ENCODE peak calls at places on chromosomes 12 and 14, in seven cellular contexts. E, K, T, Z, Y, M and P are unnamed samples.

GRCh38 chr12:2017724-2018337 is 13.6 kb upstream of the DCP1B start:
- DNase-seq in E (no peak), K (no peak), T (no peak), Z (no peak), Y (no peak), M (no peak), P (no peak)

GRCh38 chr12:104370989-104371870 is 67.7 kb downstream of the EID3 start:
- DNase-seq in E (peak; percentile 47), K (peak; percentile 51), T (no peak), Z (peak; percentile 70), Y (no peak), M (no peak), P (peak; percentile 64)

GRCh38 chr14:69288001-69288771 is 28.2 kb downstream of the GALNT16 start:
- DNase-seq in E (peak; percentile 23), K (peak; percentile 80), T (no peak), Z (peak; percentile 38), Y (no peak), M (peak; percentile 37), P (no peak)

GRCh38 chr12:60684988-60685655 is 1089.3 kb downstream of the SLC16A7 start:
- DNase-seq in E (no peak), K (no peak), T (no peak), Z (no peak), Y (no peak), M (no peak), P (no peak)

GRCh38 chr14:68109132-68109531 is 289.6 kb downstream of the RAD51B start:
- DNase-seq in E (peak; percentile 26), K (peak; percentile 32), T (no peak), Z (peak; percentile 18), Y (no peak), M (peak; percentile 53), P (no peak)

GRCh38 chr12:122185494-122186082 is 2.7 kb downstream of the LRRC43 start:
- DNase-seq in E (no peak), K (no peak), T (no peak), Z (no peak), Y (no peak), M (no peak), P (no peak)

GRCh38 chr14:63045234-63045611 is at the start of gene KCNH5:
- DNase-seq in E (no peak), K (peak; percentile 12), T (no peak), Z (peak; percentile 85), Y (no peak), M (no peak), P (peak; percentile 6)

GRCh38 chr12:2697057-2697456 is 97.7 kb upstream of the FKBP4 start:
- DNase-seq in E (no peak), K (no peak), T (no peak), Z (no peak), Y (no peak), M (no peak), P (no peak)

GRCh38 chr12:123269395-123269892 is 2.2 kb downstream of the CDK2AP1 start:
- DNase-seq in E (peak; percentile 77), K (peak; percentile 62), T (peak; percentile 54), Z (peak; percentile 84), Y (no peak), M (no peak), P (peak; percentile 47)

GRCh38 chr12:29026419-29026818 is 122.7 kb upstream of the FAR2 start:
- DNase-seq in E (no peak), K (no peak), T (no peak), Z (no peak), Y (no peak), M (no peak), P (no peak)

GRCh38 chr12:133080051-133080618 is 588 bp upstream of the ZNF140 start:
- DNase-seq in E (peak; percentile 97), K (peak; percentile 100), T (peak; percentile 97), Z (peak; percentile 92), Y (peak; percentile 89), M (peak; percentile 97), P (peak; percentile 99)

GRCh38 chr12:67721216-67721615 is 72.7 kb downstream of the DYRK2 start:
- DNase-seq in E (no peak), K (no peak), T (no peak), Z (no peak), Y (no peak), M (no peak), P (no peak)

GRCh38 chr12:121883315-121883660 is 5.3 kb upstream of the PSMD9 start:
- DNase-seq in E (no peak), K (no peak), T (no peak), Z (no peak), Y (no peak), M (no peak), P (no peak)

GRCh38 chr12:104480826-104481457 is 24.2 kb downstream of the CHST11 start:
- DNase-seq in E (peak; percentile 45), K (peak; percentile 83), T (peak; percentile 85), Z (peak; percentile 32), Y (no peak), M (no peak), P (peak; percentile 90)

GRCh38 chr12:111570090-111570961 is 28.8 kb downstream of the ATXN2 start:
- DNase-seq in E (peak; percentile 75), K (peak; percentile 80), T (no peak), Z (peak; percentile 82), Y (no peak), M (peak; percentile 50), P (peak; percentile 86)

GRCh38 chr12:77625441-77625840 is 205.3 kb upstream of the NAV3 start:
- DNase-seq in E (peak; percentile 92), K (peak; percentile 78), T (no peak), Z (peak; percentile 80), Y (no peak), M (peak; percentile 59), P (peak; percentile 96)

GRCh38 chr12:46585854-46586621 is 213.5 kb upstream of the SLC38A2 start:
- DNase-seq in E (peak; percentile 38), K (peak; percentile 91), T (peak; percentile 15), Z (no peak), Y (no peak), M (no peak), P (peak; percentile 94)

GRCh38 chr14:89673499-89674225 is 256.6 kb upstream of the FOXN3 start:
- DNase-seq in E (peak; percentile 62), K (peak; percentile 59), T (no peak), Z (peak; percentile 66), Y (no peak), M (no peak), P (peak; percentile 45)

GRCh38 chr14:50920482-50921225 is 23.6 kb downstream of the PYGL start:
- DNase-seq in E (peak; percentile 75), K (peak; percentile 78), T (no peak), Z (peak; percentile 82), Y (no peak), M (peak; percentile 77), P (peak; percentile 51)

GRCh38 chr12:48067250-48067938 is 38.5 kb downstream of the SENP1 start:
- DNase-seq in E (no peak), K (no peak), T (no peak), Z (no peak), Y (no peak), M (no peak), P (no peak)

GRCh38 chr14:91898256-91898843 is 31.0 kb upstream of the TC2N start:
- DNase-seq in E (no peak), K (no peak), T (no peak), Z (no peak), Y (no peak), M (no peak), P (no peak)

GRCh38 chr14:66015046-66015780 is 471.0 kb upstream of the CCDC196 start:
- DNase-seq in E (no peak), K (no peak), T (no peak), Z (no peak), Y (no peak), M (no peak), P (no peak)

GRCh38 chr14:99560946-99561683 is 42.9 kb downstream of the CCDC85C start:
- DNase-seq in E (no peak), K (no peak), T (no peak), Z (no peak), Y (no peak), M (no peak), P (no peak)

GRCh38 chr14:23638414-23639047 is 2.4 kb downstream of the DHRS2 start:
- DNase-seq in E (no peak), K (no peak), T (no peak), Z (no peak), Y (no peak), M (no peak), P (no peak)

GRCh38 chr14:73785336-73785833 is 66.2 kb upstream of the PTGR2 start:
- DNase-seq in E (peak; percentile 88), K (peak; percentile 74), T (peak; percentile 60), Z (peak; percentile 59), Y (no peak), M (peak; percentile 70), P (peak; percentile 64)

GRCh38 chr12:116609715-116610114 is 50.5 kb downstream of the MAP1LC3B2 start:
- DNase-seq in E (no peak), K (no peak), T (no peak), Z (no peak), Y (no peak), M (no peak), P (no peak)

GRCh38 chr12:29429999-29430698 is 49.2 kb upstream of the ERGIC2 start:
- DNase-seq in E (no peak), K (no peak), T (no peak), Z (no peak), Y (no peak), M (no peak), P (no peak)